ENCODE peak calls at places on chromosomes 11 and 22, in six cellular contexts. W is effector memory CD4-positive, alpha-beta T cell; T is fibroblast of lung; D is CD4-positive, alpha-beta memory T cell; H is heart left ventricle; O is CD8-positive, alpha-beta memory T cell. C is an unnamed sample. For H3K4me1, the result is how much of the 10 kb centered on the place peaks cover.

GRCh38 chr22:46619830-46620501 is at the start of gene GRAMD4:
- DNase-seq in D (no peak), H (peak), O (no peak), T (no peak), W (no peak), C (no peak)

GRCh38 chr11:18493310-18493709 is 33.4 kb downstream of the TSG101 start:
- DNase-seq in O (no peak), T (no peak), W (no peak), D (no peak), H (no peak), C (no peak)

GRCh38 chr11:33191456-33191855 is 30.2 kb upstream of the CSTF3 start:
- DNase-seq in D (no peak), H (no peak), O (no peak), T (peak), W (no peak), C (no peak)

GRCh38 chr22:27636716-27637503 is 164.6 kb downstream of the MN1 start:
- DNase-seq in D (no peak), W (no peak), O (no peak), T (no peak), H (peak), C (no peak)

GRCh38 chr11:66329165-66329673 is 7.0 kb downstream of the RIN1 start:
- DNase-seq in W (no peak), D (no peak), O (no peak), H (no peak), T (no peak), C (no peak)

GRCh38 chr11:76918941-76919386 is 58.2 kb downstream of the ACER3 start:
- DNase-seq in W (no peak), T (peak), H (no peak), O (no peak), D (peak), C (no peak)

GRCh38 chr11:21142007-21142406 is 472.6 kb downstream of the NELL1 start:
- DNase-seq in H (no peak), W (no peak), T (no peak), D (no peak), O (no peak), C (no peak)

GRCh38 chr11:72041364-72042058 is 38.8 kb downstream of the NUMA1 start:
- DNase-seq in W (peak), D (peak), O (peak), H (peak), T (peak), C (peak)

GRCh38 chr11:17810736-17811135 is 76.2 kb downstream of the KCNC1 start:
- DNase-seq in T (peak), H (peak), W (no peak), O (no peak), D (no peak), C (no peak)

GRCh38 chr11:57323503-57324153 is 1.1 kb downstream of the TNKS1BP1 start:
- DNase-seq in O (no peak), W (no peak), H (no peak), T (peak), D (no peak), C (no peak)

GRCh38 chr11:71223081-71223405 is 29.3 kb downstream of the SHANK2 start:
- DNase-seq in H (no peak), O (no peak), D (no peak), W (no peak), T (no peak), C (peak)

GRCh38 chr22:31244044-31244942 is 32.2 kb downstream of the LIMK2 start:
- DNase-seq in W (no peak), O (no peak), H (no peak), T (peak), D (no peak), C (no peak)

GRCh38 chr11:66112640-66113098 is 42.6 kb downstream of the PACS1 start:
- DNase-seq in W (no peak), O (no peak), T (peak), H (no peak), D (no peak), C (no peak)

GRCh38 chr11:132114185-132114584 is 743.8 kb downstream of the NTM start:
- DNase-seq in T (no peak), D (no peak), W (no peak), O (no peak), H (no peak), C (no peak)

GRCh38 chr11:113637636-113638035 is 68.5 kb downstream of the TMPRSS5 start:
- DNase-seq in D (no peak), W (no peak), T (no peak), H (no peak), O (no peak), C (no peak)

GRCh38 chr11:95577716-95578460 is 211.7 kb downstream of the FAM76B start:
- DNase-seq in W (no peak), H (no peak), O (no peak), T (peak), D (no peak), C (no peak)

GRCh38 chr22:19455585-19456370 is 8.3 kb upstream of the C22orf39 start:
- DNase-seq in H (no peak), T (no peak), W (no peak), O (no peak), D (no peak), C (no peak)

GRCh38 chr22:39727541-39727940 is 157.0 kb downstream of the CACNA1I start:
- DNase-seq in H (no peak), W (no peak), D (no peak), T (peak), O (no peak), C (no peak)

GRCh38 chr22:40407831-40408717 is 37.7 kb downstream of the SGSM3 start:
- DNase-seq in W (no peak), H (no peak), T (no peak), O (no peak), D (no peak), C (peak)

GRCh38 chr22:31093956-31094622 is 13.0 kb downstream of the SMTN start:
- DNase-seq in W (no peak), O (no peak), H (peak), D (no peak), T (no peak), C (no peak)

GRCh38 chr11:119880143-119880542 is 151.1 kb upstream of the NECTIN1 start:
- DNase-seq in D (no peak), O (no peak), T (no peak), H (no peak), W (no peak), C (peak)

GRCh38 chr11:67698247-67698646 is 23.8 kb upstream of the ALDH3B2 start:
- DNase-seq in D (no peak), W (no peak), T (no peak), O (no peak), H (no peak), C (no peak)

GRCh38 chr11:68960299-68961071 is 20.3 kb downstream of the MRGPRD start:
- DNase-seq in W (no peak), T (no peak), D (no peak), O (no peak), H (no peak), C (peak)

GRCh38 chr11:63866211-63866610 is 27.3 kb downstream of the MARK2 start:
- DNase-seq in T (peak), O (peak), W (peak), D (peak), H (peak), C (peak)

GRCh38 chr11:25924586-25924985 is 407.3 kb upstream of the ANO3 start:
- DNase-seq in D (no peak), H (no peak), T (no peak), W (no peak), O (no peak), C (no peak)

DNA sequence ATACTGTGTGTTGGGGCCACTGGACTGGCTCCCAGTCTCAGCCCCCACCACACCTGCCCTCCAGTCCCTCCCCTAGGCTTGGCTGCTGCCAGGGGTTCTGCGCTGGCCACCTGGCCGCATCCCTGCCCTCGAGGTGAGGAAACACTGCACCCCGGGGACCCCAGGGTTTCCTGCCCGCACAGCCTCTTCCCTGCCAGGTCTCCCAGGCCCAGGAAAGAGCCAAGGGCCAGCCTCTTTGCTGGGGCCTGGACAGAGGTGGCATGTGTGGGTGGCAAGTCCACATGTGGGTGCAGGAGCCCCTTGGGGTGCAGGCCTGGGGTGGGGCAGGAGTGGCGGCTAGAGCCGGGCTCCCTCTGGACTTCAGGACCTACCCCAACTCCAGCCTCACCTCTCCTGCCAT is 2.5 kb downstream of the EPS8L2 start:
- DNase-seq in H (no peak), W (no peak), D (no peak), O (no peak), T (no peak), C (no peak)
- H3K27ac ChIP-seq in H (no peak), W (no peak), D (no peak), O (no peak), T (no peak), C (peak)

DNA sequence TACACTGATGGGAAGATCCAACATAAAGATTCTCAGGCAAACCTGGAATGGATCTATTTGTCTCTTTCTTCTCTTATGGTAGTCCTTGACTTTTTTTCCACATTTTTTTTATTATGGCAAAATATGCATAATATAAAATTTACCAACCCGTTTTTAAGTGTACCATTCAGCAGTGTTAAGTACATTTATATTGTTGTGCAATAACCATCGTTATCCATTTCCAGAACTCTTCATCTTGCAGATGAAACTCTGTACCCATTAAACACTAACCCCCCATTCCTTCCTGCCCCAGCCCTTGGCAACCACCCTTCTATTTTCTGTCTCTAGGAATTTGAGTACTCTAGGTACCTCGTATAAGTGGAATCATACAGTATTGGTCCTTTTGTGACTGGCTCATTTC is 99.7 kb downstream of the DSCAML1 start:
- DNase-seq in O (no peak), T (no peak), H (no peak), W (no peak), D (no peak), C (no peak)
- H3K4me1 ChIP-seq in O (under half), T (under half), H (under half), W (under half), D (under half), C (under half)

GRCh38 chr11:10674991-10675440 is 18.5 kb downstream of the IRAG1 start:
- DNase-seq in T (no peak), D (no peak), H (peak), O (no peak), W (no peak), C (no peak)

GRCh38 chr11:10673476-10674062 is 20.0 kb downstream of the IRAG1 start:
- DNase-seq in T (no peak), H (no peak), O (no peak), D (no peak), W (no peak), C (no peak)

GRCh38 chr11:10670099-10670498 is 23.5 kb downstream of the IRAG1 start:
- DNase-seq in W (no peak), O (no peak), D (no peak), T (no peak), H (no peak), C (no peak)

GRCh38 chr11:10678106-10678505 is 15.4 kb downstream of the IRAG1 start:
- DNase-seq in D (no peak), T (no peak), W (no peak), H (no peak), O (no peak), C (no peak)

DNA sequence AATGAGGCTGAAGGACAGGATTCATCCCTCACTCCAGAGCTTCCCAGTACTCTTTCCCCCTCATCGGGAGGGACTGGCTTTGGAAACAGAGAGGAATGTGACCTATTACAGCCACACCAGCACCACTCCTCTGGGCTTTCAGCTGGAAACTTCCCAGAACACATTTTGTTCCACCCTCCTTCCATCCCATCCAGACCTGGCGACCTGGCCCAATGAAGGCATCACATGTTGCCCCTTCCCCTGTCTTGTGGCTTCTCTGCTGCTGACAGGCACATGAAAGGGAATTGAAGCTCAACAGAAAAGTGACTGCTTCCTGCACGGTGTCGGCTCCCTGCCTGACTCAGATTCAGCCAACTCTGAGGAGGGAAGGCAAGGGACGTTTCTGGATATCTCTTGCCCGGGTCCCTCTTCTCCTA is 19.1 kb downstream of the IRAG1 start:
- DNase-seq in O (no peak), H (no peak), D (no peak), W (no peak), T (no peak), C (no peak)
- H3K27ac ChIP-seq in O (no peak), H (peak), D (no peak), W (no peak), T (peak), C (peak)

GRCh38 chr22:43160497-43161126 is 9.3 kb downstream of the TSPO start:
- DNase-seq in T (no peak), H (no peak), O (no peak), D (no peak), W (no peak), C (no peak)
- H3K4me1 ChIP-seq in T (under half), H (under half), O (under half), D (under half), W (under half), C (under half)

DNA sequence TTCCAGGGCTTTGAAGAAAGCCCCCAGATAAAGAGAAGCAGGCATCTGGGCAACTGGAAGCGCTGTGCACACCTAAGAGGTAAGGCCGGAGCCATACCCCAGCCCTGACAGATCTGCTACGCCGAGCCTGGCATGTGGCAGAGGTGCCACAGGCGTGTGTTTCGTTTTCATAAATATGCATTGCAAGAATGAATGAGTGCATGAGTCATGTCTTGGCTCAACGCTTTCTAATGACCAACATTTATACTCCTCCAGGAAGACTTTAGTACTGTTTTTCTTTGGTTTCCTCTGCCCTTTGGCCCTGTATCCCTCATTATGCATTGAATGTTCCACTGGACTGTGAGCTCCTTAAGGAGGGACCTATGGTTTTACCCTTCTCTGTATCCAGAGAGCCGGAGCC is 38.7 kb upstream of the CSNK2A3 start:
- DNase-seq in T (peak), D (no peak), O (no peak), W (no peak), H (no peak), C (no peak)
- H3K27ac ChIP-seq in T (peak), D (no peak), O (no peak), W (no peak), H (no peak), C (peak)

DNA sequence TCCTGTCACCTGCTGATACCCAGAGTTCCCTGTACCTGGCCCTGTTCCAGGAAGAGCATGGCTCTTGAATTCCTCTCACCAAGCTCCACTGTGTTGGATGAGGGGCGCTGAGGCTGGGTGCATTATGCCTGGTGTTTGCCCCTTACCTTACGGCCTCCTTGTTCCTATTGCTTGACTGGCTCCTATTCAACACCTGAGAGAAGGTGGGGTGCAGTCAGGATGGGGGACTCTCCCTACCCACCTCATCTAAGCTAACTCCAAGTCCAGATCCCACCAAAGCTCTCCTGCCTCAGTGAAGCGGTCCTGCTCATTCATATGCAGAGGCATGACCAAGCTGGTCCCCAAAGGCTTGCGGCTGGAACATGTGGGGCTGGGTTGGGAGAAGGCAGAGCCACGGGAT is 35.8 kb upstream of the RIC3 start:
- DNase-seq in H (no peak), T (no peak), W (no peak), O (no peak), D (no peak), C (no peak)
- H3K4me1 ChIP-seq in H (under half), T (under half), W (under half), O (under half), D (under half), C (under half)

C was measured in lower lobe of right lung.